ENCODE peak calls at places on chromosomes 3 and 15, in four cellular contexts. Q, D, F and L are unnamed samples.

GRCh38 chr15:56552668-56553067 is 87.7 kb upstream of the MNS1 start:
- DNase-seq in Q (no peak), D (no peak), F (no peak), L (no peak)

GRCh38 chr3:10464068-10464434 is 41.3 kb downstream of the ATP2B2 start:
- DNase-seq in Q (no peak), D (no peak), F (peak), L (no peak)

GRCh38 chr3:14780927-14781507 is 37.7 kb upstream of the FGD5 start:
- DNase-seq in Q (peak), D (peak), F (peak), L (peak)

GRCh38 chr3:171323934-171324535 is 136.2 kb downstream of the TNIK start:
- DNase-seq in Q (no peak), D (no peak), F (no peak), L (no peak)

GRCh38 chr3:188400494-188401243 is 246.7 kb downstream of the LPP start:
- DNase-seq in Q (no peak), D (peak), F (no peak), L (peak)

GRCh38 chr3:139329364-139329850 is 14.4 kb upstream of the MRPS22 start:
- DNase-seq in Q (peak), D (peak), F (peak), L (peak)

GRCh38 chr3:63910873-63911272 is 1.3 kb downstream of the SCAANT1 start:
- DNase-seq in Q (no peak), D (peak), F (no peak), L (no peak)

GRCh38 chr15:101045236-101045646 is 126.1 kb downstream of the LRRK1 start:
- DNase-seq in Q (no peak), D (no peak), F (no peak), L (no peak)

GRCh38 chr3:149553781-149554451 is 79.4 kb downstream of the TM4SF4 start:
- DNase-seq in Q (peak), D (no peak), F (no peak), L (no peak)

GRCh38 chr15:31264534-31265089 is 62.0 kb upstream of the KLF13 start:
- DNase-seq in Q (no peak), D (no peak), F (no peak), L (no peak)

GRCh38 chr3:129795596-129795995 is 97.9 kb downstream of the TMCC1 start:
- DNase-seq in Q (peak), D (no peak), F (no peak), L (no peak)

GRCh38 chr3:2097641-2098191 is 950 bp upstream of the CNTN4 start:
- DNase-seq in Q (peak), D (no peak), F (no peak), L (no peak)

GRCh38 chr3:129161860-129162271 is 1.0 kb upstream of the ISY1 start:
- DNase-seq in Q (peak), D (peak), F (peak), L (no peak)

GRCh38 chr15:83843511-83843910 is 189.6 kb downstream of the ADAMTSL3 start:
- DNase-seq in Q (no peak), D (no peak), F (peak), L (no peak)

GRCh38 chr3:111547645-111548044 is 5.6 kb downstream of the CD96 start:
- DNase-seq in Q (no peak), D (peak), F (no peak), L (peak)
- H3K4me3 ChIP-seq in Q (no peak), D (no peak), F (no peak), L (no peak)

DNA sequence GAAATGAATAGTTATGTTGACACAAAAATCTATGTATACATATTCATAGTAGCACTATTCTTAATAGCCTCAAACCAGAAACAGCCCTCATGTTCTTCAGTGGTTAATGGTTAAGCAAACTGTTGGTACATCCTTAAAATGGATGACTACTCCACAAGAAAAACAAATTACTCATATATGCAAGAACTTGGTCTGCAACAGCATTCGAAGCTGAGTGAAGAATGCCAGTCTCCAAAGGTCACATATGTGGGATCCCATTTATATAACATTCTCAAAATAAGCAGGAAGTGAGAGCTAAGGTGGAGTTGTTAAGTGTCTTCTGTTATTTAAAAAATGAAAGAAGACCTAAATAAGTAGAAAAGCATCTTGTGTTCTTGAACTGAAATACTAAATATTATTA is 365.7 kb downstream of the GABRG3 start:
- DNase-seq in Q (no peak), D (no peak), F (no peak), L (no peak)
- TF ChIP-seq CTCF in Q (no peak), D (no peak), F (no peak), L (no peak)

GRCh38 chr15:65305144-65305758 is 774 bp downstream of the RNU5B-1 start:
- DNase-seq in Q (no peak), D (no peak), F (no peak), L (no peak)

GRCh38 chr15:65306551-65306950 is 2.1 kb downstream of the RNU5B-1 start:
- DNase-seq in Q (no peak), D (no peak), F (no peak), L (no peak)

GRCh38 chr15:65303687-65304392 is 637 bp upstream of the RNU5B-1 start:
- DNase-seq in Q (peak), D (peak), F (peak), L (no peak)

GRCh38 chr15:65305776-65306175 is 1.3 kb downstream of the RNU5B-1 start:
- DNase-seq in Q (no peak), D (no peak), F (no peak), L (no peak)

DNA sequence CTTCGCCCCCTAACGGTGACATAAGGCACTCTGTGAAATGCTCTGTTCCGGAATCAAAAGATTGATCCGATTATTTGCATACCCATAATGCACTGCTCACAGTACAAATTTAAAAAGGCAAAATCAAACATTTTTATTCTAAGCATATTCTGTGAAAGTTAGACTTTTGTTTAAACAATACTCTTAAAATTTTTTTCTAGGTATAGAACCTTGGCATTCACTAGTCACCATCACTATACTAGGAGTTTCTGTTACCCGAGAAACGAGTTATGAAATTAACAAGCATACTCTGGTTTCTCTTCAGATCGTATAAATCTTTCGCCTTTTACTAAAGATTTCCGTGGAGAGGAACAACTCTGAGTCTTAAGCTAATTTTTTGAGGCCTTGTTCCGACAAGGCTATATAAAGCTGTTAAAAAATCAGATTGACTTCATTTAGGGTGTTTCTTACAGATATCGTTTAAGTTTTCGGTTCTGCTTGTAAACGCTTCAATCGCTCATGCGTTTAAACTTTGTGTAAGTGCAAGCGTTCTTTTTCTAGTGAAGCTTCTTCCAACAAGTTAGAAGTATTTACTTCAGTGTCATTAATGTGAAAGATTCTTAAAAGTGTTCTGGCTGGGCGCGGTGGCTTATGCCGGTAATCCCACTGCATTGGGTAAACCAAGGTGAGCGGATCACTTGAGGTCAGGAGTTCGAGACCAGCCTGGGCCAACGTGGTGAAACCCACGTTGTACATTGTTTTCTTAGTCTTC is at the start of gene RNU5B-1:
- DNase-seq in Q (peak), D (peak), F (peak), L (peak)
- H3K4me3 ChIP-seq in Q (peak), D (peak), F (peak), L (peak)

GRCh38 chr3:123365450-123366143 is 83.3 kb downstream of the ADCY5 start:
- DNase-seq in Q (peak), D (no peak), F (no peak), L (no peak)
- TF ChIP-seq CTCF in Q (peak), D (peak), F (peak), L (peak)

GRCh38 chr3:124883191-124883747 is 3.9 kb downstream of the ITGB5 start:
- DNase-seq in Q (no peak), D (no peak), F (no peak), L (no peak)

GRCh38 chr3:124882749-124883148 is 4.4 kb downstream of the ITGB5 start:
- DNase-seq in Q (no peak), D (no peak), F (no peak), L (no peak)

GRCh38 chr3:124879395-124879723 is 7.8 kb downstream of the ITGB5 start:
- DNase-seq in Q (no peak), D (no peak), F (no peak), L (no peak)

GRCh38 chr3:124883766-124884473 is 3.2 kb downstream of the ITGB5 start:
- DNase-seq in Q (no peak), D (no peak), F (no peak), L (no peak)

GRCh38 chr3:124881976-124882697 is 5.0 kb downstream of the ITGB5 start:
- DNase-seq in Q (no peak), D (no peak), F (no peak), L (no peak)
- H3K4me3 ChIP-seq in Q (no peak), D (no peak), F (no peak), L (no peak)

GRCh38 chr15:85763157-85763556 is 31.6 kb downstream of the KLHL25 start:
- DNase-seq in Q (no peak), D (no peak), F (peak), L (no peak)

GRCh38 chr15:85763557-85764303 is 31.0 kb downstream of the KLHL25 start:
- DNase-seq in Q (no peak), D (no peak), F (peak), L (no peak)

GRCh38 chr15:85764304-85764633 is 30.5 kb downstream of the KLHL25 start:
- DNase-seq in Q (no peak), D (no peak), F (no peak), L (no peak)

GRCh38 chr15:85766007-85766831 is 28.5 kb downstream of the KLHL25 start:
- DNase-seq in Q (peak), D (no peak), F (no peak), L (no peak)

GRCh38 chr15:85764649-85765277 is 30.0 kb downstream of the KLHL25 start:
- DNase-seq in Q (no peak), D (no peak), F (no peak), L (no peak)
- TF ChIP-seq CTCF in Q (no peak), D (no peak), F (no peak), L (no peak)

GRCh38 chr15:80531388-80532184 is 127.4 kb downstream of the ARNT2 start:
- DNase-seq in Q (no peak), D (no peak), F (no peak), L (no peak)
- H3K4me3 ChIP-seq in Q (no peak), D (no peak), F (no peak), L (no peak)

GRCh38 chr3:131242201-131242600 is 139.4 kb upstream of the NUDT16 start:
- DNase-seq in Q (no peak), D (no peak), F (no peak), L (no peak)
- TF ChIP-seq CTCF in Q (no peak), D (no peak), F (no peak), L (no peak)

DNA sequence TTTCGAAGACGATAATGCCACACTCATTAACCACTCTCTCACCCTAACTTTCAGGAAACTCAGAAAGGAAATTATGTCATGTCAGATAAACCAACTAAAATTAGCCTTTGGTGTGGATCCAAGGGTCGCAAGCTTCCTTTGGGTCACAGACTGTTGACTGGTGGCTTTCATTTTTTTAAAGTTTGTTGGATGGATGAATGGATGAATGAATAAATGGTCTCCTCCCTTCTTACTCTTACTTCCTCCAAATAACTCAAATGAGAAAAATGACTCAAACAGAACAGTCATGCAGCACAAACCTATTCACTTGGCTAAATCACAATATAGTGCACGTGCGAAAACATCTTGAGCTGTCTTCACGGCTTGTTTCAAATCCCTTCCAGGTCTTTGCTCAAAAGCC is 82.9 kb upstream of the HACD2 start:
- DNase-seq in Q (no peak), D (no peak), F (no peak), L (peak)
- H3K4me3 ChIP-seq in Q (no peak), D (no peak), F (no peak), L (no peak)

DNA sequence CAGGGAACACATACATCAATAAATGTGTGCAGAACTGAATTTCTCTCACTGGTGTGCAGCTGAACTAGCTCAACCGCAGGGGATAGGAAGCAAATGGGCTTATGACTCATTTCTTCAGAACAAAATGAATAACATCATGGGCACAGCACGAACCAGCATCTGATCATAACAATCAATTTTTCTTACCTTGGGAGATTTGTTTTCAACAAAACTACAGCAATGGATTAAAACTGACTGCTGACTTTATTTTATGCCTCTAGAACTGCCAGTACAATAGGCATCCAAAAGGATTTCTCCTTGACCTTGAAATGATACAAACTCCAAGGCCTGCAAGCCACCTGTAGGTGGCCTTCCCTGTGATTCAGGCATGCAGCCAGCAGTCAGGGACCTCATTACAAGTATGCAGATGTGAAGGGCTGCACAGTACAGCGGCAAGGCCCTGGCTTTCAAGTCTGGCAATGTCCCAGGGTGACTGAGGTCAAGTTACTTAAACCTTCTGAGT is 26.1 kb downstream of the TAMM41 start:
- DNase-seq in Q (no peak), D (peak), F (no peak), L (no peak)
- TF ChIP-seq CTCF in Q (no peak), D (no peak), F (no peak), L (peak)